ENCODE peak calls at places on chromosomes 6 and 20, in ten cellular contexts. L is psoas muscle; K is HEK293T; R is T-cell; I is iPS-NIHi11; C is stimulated activated CD4-positive, alpha-beta T cell treated with anti-CD3 and anti-CD28 coated beads, TNF-alpha, amount 100 ng/mL, for 48 hours; T is SW480; Q is AG09319; H is AG08396; Z is stimulated activated CD8-positive, alpha-beta memory T cell treated with anti-CD3 and anti-CD28 coated beads, Interleukin-12 subunit alpha, Interleukin-12 subunit beta, amount 100 ng/mL, for 4 hours. W is an unnamed sample.

GRCh38 chr6:621916-622315 is 35.0 kb downstream of the HUS1B start:
- DNase-seq in L (no peak), K (no peak), R (no peak), I (no peak), C (no peak), T (no peak), Q (no peak), H (no peak), Z (no peak), W (no peak)

GRCh38 chr6:90216081-90216977 is 80.3 kb downstream of the BACH2 start:
- DNase-seq in L (no peak), K (peak), R (peak), I (no peak), C (no peak), T (no peak), Q (no peak), H (no peak), Z (no peak), W (no peak)

GRCh38 chr6:112116215-112116614 is 28.8 kb downstream of the FAM229B start:
- DNase-seq in L (no peak), K (peak), R (no peak), I (no peak), C (no peak), T (peak), Q (no peak), H (no peak), Z (no peak), W (no peak)

GRCh38 chr20:46355778-46356177 is 47.5 kb upstream of the CDH22 start:
- DNase-seq in L (no peak), K (no peak), R (no peak), I (no peak), C (no peak), T (no peak), Q (no peak), H (no peak), Z (no peak), W (peak)

GRCh38 chr20:47557791-47558190 is 56.1 kb downstream of the NCOA3 start:
- DNase-seq in L (no peak), K (no peak), R (no peak), I (no peak), C (no peak), T (no peak), Q (no peak), H (no peak), Z (no peak), W (no peak)

GRCh38 chr20:57621426-57622200 is 1.4 kb upstream of the ZBP1 start:
- DNase-seq in L (no peak), K (no peak), R (no peak), I (no peak), C (no peak), T (no peak), Q (no peak), H (no peak), Z (no peak), W (no peak)

GRCh38 chr6:2790588-2790987 is 25.4 kb downstream of the WRNIP1 start:
- DNase-seq in L (no peak), K (peak), R (no peak), I (peak), C (no peak), T (no peak), Q (no peak), H (peak), Z (no peak), W (no peak)

GRCh38 chr20:47487175-47487917 is 14.3 kb upstream of the NCOA3 start:
- DNase-seq in L (no peak), K (no peak), R (peak), I (no peak), C (peak), T (no peak), Q (no peak), H (no peak), Z (peak), W (peak)

GRCh38 chr20:4021905-4022304 is 6.5 kb upstream of the RNF24 start:
- DNase-seq in L (no peak), K (no peak), R (no peak), I (no peak), C (no peak), T (no peak), Q (no peak), H (peak), Z (no peak), W (no peak)

GRCh38 chr6:38499046-38499445 is 140.7 kb downstream of the BTBD9 start:
- DNase-seq in L (no peak), K (no peak), R (no peak), I (no peak), C (no peak), T (no peak), Q (no peak), H (no peak), Z (no peak), W (no peak)

GRCh38 chr6:52543729-52544324 is 33.0 kb downstream of the TRAM2 start:
- DNase-seq in L (no peak), K (no peak), R (no peak), I (no peak), C (no peak), T (peak), Q (no peak), H (no peak), Z (no peak), W (no peak)

GRCh38 chr6:27669278-27669797 is 196.4 kb upstream of the ZNF184 start:
- DNase-seq in L (no peak), K (no peak), R (no peak), I (no peak), C (no peak), T (peak), Q (no peak), H (no peak), Z (no peak), W (no peak)

GRCh38 chr6:157549468-157549745 is 168.4 kb downstream of the ZDHHC14 start:
- DNase-seq in L (no peak), K (no peak), R (no peak), I (no peak), C (no peak), T (no peak), Q (no peak), H (no peak), Z (no peak), W (no peak)

GRCh38 chr20:49865559-49865958 is 49.8 kb downstream of the SPATA2 start:
- DNase-seq in L (no peak), K (no peak), R (no peak), I (no peak), C (no peak), T (no peak), Q (peak), H (no peak), Z (no peak), W (no peak)

GRCh38 chr20:58192567-58192966 is 35.9 kb downstream of the ANKRD60 start:
- DNase-seq in L (no peak), K (peak), R (no peak), I (peak), C (no peak), T (no peak), Q (no peak), H (no peak), Z (no peak), W (peak)

GRCh38 chr6:126963077-126963809 is 155.2 kb upstream of the RSPO3 start:
- DNase-seq in L (no peak), K (no peak), R (no peak), I (no peak), C (no peak), T (no peak), Q (no peak), H (no peak), Z (no peak), W (no peak)

GRCh38 chr6:39471954-39472659 is 149.6 kb upstream of the KCNK16 start:
- DNase-seq in L (no peak), K (no peak), R (no peak), I (no peak), C (no peak), T (no peak), Q (no peak), H (no peak), Z (no peak), W (no peak)

GRCh38 chr6:89589297-89590074 is 49.1 kb downstream of the LYRM2 start:
- DNase-seq in L (no peak), K (no peak), R (no peak), I (peak), C (no peak), T (no peak), Q (no peak), H (no peak), Z (no peak), W (no peak)

GRCh38 chr6:54377776-54378175 is 69.5 kb downstream of the TINAG start:
- DNase-seq in L (no peak), K (no peak), R (no peak), I (no peak), C (no peak), T (no peak), Q (no peak), H (no peak), Z (no peak), W (no peak)

GRCh38 chr6:75344455-75344854 is 59.9 kb upstream of the TMEM30A start:
- DNase-seq in L (no peak), K (no peak), R (no peak), I (no peak), C (no peak), T (peak), Q (no peak), H (no peak), Z (no peak), W (no peak)

GRCh38 chr6:74287932-74288331 is 591.9 kb downstream of the CD109 start:
- DNase-seq in L (no peak), K (no peak), R (no peak), I (no peak), C (no peak), T (no peak), Q (no peak), H (no peak), Z (no peak), W (no peak)

GRCh38 chr6:136113736-136114173 is 136.4 kb downstream of the MTFR2 start:
- DNase-seq in L (peak), K (peak), R (no peak), I (peak), C (no peak), T (peak), Q (peak), H (peak), Z (no peak), W (no peak)

GRCh38 chr6:17405944-17406245 is 12.5 kb downstream of the CAP2 start:
- DNase-seq in L (no peak), K (no peak), R (no peak), I (no peak), C (no peak), T (no peak), Q (no peak), H (no peak), Z (no peak), W (no peak)

GRCh38 chr6:115551510-115551909 is 509.2 kb downstream of the FRK start:
- DNase-seq in L (no peak), K (no peak), R (no peak), I (no peak), C (no peak), T (no peak), Q (no peak), H (no peak), Z (no peak), W (no peak)

GRCh38 chr6:134351615-134352474 is 33.9 kb upstream of the SGK1 start:
- DNase-seq in L (no peak), K (no peak), R (no peak), I (peak), C (no peak), T (no peak), Q (no peak), H (no peak), Z (no peak), W (no peak)

GRCh38 chr6:36542041-36542440 is 5.2 kb downstream of the STK38 start:
- DNase-seq in L (no peak), K (no peak), R (no peak), I (no peak), C (no peak), T (no peak), Q (no peak), H (no peak), Z (no peak), W (no peak)

GRCh38 chr6:131966443-131966842 is 15.3 kb upstream of the CCN2 start:
- DNase-seq in L (no peak), K (peak), R (no peak), I (no peak), C (no peak), T (no peak), Q (no peak), H (no peak), Z (no peak), W (no peak)

GRCh38 chr20:50172347-50173013 is 18.1 kb upstream of the CEBPB start:
- DNase-seq in L (peak), K (peak), R (no peak), I (peak), C (no peak), T (peak), Q (no peak), H (peak), Z (no peak), W (peak)

GRCh38 chr6:38897507-38897906 is 151.1 kb upstream of the GLP1R start:
- DNase-seq in L (no peak), K (no peak), R (no peak), I (no peak), C (no peak), T (no peak), Q (no peak), H (no peak), Z (no peak), W (peak)

GRCh38 chr6:35605600-35605999 is 83.1 kb downstream of the FKBP5 start:
- DNase-seq in L (no peak), K (no peak), R (no peak), I (no peak), C (no peak), T (no peak), Q (no peak), H (no peak), Z (no peak), W (no peak)

GRCh38 chr6:24228681-24229255 is 102.8 kb downstream of the NRSN1 start:
- DNase-seq in L (no peak), K (no peak), R (no peak), I (no peak), C (no peak), T (peak), Q (peak), H (no peak), Z (no peak), W (no peak)

GRCh38 chr6:1604347-1604990 is 5.2 kb upstream of the FOXC1 start:
- DNase-seq in L (peak), K (peak), R (peak), I (peak), C (no peak), T (peak), Q (no peak), H (peak), Z (peak), W (peak)

GRCh38 chr6:47064274-47064673 is 22.1 kb upstream of the ADGRF1 start:
- DNase-seq in L (no peak), K (no peak), R (no peak), I (no peak), C (no peak), T (no peak), Q (no peak), H (no peak), Z (no peak), W (no peak)